ENCODE peak calls at places on chromosomes 11 and 22, in six cellular contexts. U, A, T, D, H and J are unnamed samples.
A peak's percentile ranks its signal among the peaks of the same experiment; 100 is the strongest.

GRCh38 chr11:120123946-120124345 is 14.0 kb downstream of the TRIM29 start:
- DNase-seq in U (no peak), A (no peak), T (no peak), D (no peak), H (no peak), J (no peak)

GRCh38 chr11:132119573-132119972 is 749.2 kb downstream of the NTM start:
- DNase-seq in U (no peak), A (no peak), T (no peak), D (no peak), H (no peak), J (no peak)

GRCh38 chr11:8386134-8386864 is 122.6 kb upstream of the LMO1 start:
- DNase-seq in U (no peak), A (no peak), T (no peak), D (no peak), H (no peak), J (no peak)

GRCh38 chr11:126352934-126353801 is 2.3 kb upstream of the ST3GAL4 start:
- DNase-seq in U (peak; percentile 75), A (no peak), T (peak; percentile 7), D (no peak), H (no peak), J (no peak)

GRCh38 chr11:69367211-69367964 is 73.4 kb downstream of the MYEOV start:
- DNase-seq in U (peak; percentile 28), A (peak; percentile 56), T (no peak), D (no peak), H (no peak), J (no peak)

GRCh38 chr11:94583213-94583884 is 16.2 kb downstream of the PIWIL4 start:
- DNase-seq in U (no peak), A (no peak), T (no peak), D (no peak), H (no peak), J (no peak)

GRCh38 chr11:64165482-64165841 is 451 bp downstream of the MACROD1 start:
- DNase-seq in U (no peak), A (no peak), T (no peak), D (no peak), H (peak; percentile 67), J (no peak)

GRCh38 chr22:38745676-38746460 is 9.9 kb downstream of the SUN2 start:
- DNase-seq in U (no peak), A (no peak), T (no peak), D (no peak), H (no peak), J (no peak)

GRCh38 chr11:120182357-120182756 is 28.5 kb upstream of the OAF start:
- DNase-seq in U (no peak), A (peak; percentile 28), T (no peak), D (no peak), H (no peak), J (no peak)

GRCh38 chr11:8832571-8833260 is 78.3 kb upstream of the AKIP1 start:
- DNase-seq in U (peak; percentile 83), A (peak; percentile 64), T (no peak), D (peak; percentile 24), H (no peak), J (no peak)

GRCh38 chr11:17718510-17718962 is 835 bp upstream of the MYOD1 start:
- DNase-seq in U (no peak), A (no peak), T (no peak), D (no peak), H (no peak), J (peak; percentile 32)
- H3K4me1 ChIP-seq in U (no peaks in the 10 kb centered on the region), A (peaks cover 28% of the 10 kb centered on the region), T (peaks cover 18% of the 10 kb centered on the region), D (no peaks in the 10 kb centered on the region), H (no peaks in the 10 kb centered on the region), J (peaks cover 38% of the 10 kb centered on the region)

GRCh38 chr11:41309111-41309522 is 150.3 kb downstream of the LRRC4C start:
- DNase-seq in U (no peak), A (no peak), T (no peak), D (no peak), H (no peak), J (no peak)
- TF ChIP-seq POLR2A in U (no peak), A (no peak), T (no peak), D (no peak), H (no peak), J (no peak)

DNA sequence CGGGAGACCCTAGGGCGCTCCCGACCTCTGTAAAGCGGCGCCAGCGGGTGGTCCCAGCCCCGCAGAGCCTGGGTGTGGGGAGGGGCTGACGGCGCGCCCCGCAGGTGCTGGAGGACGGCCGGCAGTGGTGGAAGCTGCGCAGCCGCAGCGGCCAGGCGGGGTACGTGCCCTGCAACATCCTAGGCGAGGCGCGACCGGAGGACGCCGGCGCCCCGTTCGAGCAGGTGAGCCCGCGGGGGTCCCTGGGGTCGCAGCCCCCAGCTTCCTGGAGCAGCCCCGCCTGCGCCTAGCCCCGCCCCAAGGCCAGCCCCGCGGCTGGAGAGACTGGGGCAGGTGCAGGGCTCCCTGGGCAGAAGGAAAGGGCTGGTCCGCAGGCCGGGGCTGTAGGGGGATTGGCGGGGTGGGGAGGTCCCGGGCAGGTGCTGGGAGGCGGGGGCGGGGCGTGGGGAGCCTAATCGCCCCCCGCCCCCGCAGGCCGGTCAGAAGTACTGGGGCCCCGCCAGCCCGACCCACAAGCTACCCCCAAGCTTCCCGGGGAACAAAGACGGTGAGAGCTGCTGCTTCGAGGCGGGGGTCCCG is 19.7 kb downstream of the EPS8L2 start:
- DNase-seq in U (no peak), A (no peak), T (no peak), D (no peak), H (peak; percentile 46), J (no peak)
- H3K4me1 ChIP-seq in U (peaks cover 6% of the 10 kb centered on the region), A (peaks cover 47% of the 10 kb centered on the region), T (peaks cover 28% of the 10 kb centered on the region), D (no peaks in the 10 kb centered on the region), H (peaks cover 21% of the 10 kb centered on the region), J (peaks cover 31% of the 10 kb centered on the region)

DNA sequence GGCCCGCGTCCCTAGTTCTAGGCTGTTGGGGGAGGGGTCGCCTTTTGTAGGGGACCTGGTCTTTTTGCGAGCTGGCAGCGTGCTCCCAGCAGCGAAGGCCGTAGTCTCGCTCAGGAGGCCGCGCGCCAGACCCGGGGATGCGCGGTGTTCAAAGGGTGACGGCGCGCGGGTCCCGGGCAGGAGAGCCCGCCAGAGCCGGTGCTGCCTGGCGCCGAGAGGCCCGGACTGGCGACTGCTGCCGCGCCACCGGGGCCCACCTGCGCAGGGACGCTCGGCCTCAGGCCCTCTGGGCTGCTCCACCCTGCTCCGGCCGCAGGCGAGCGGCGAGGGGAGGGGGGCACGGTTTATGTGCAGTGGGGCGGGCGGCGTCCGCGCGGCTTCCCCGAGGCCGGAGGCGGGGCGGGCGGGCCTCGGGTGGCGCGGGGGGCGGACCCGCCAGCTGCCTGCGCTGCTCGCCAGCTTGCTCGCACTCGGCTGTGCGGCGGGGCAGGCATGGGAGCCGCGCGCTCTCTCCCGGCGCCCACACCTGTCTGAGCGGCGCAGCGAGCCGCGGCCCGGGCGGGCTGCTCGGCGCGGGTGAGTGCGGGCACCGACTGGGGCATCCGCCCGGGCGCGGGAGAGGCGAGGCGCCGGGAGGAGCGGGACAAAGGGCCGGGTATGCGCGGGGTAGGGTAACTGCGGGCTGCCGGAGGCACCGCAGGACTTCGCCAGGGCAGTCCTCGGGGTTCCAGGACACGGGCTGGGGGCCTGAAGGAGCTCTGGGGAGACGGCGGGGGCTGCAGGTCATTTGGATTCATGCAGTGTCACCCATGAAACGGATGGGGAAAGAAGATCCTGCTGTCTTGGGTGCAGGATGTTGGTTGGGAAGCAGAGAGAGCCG is at the start of gene PRSS23:
- DNase-seq in U (peak; percentile 44), A (peak; percentile 88), T (peak; percentile 70), D (peak; percentile 73), H (peak; percentile 81), J (peak; percentile 63)
- TF ChIP-seq POLR2A in U (peak; percentile 69), A (no peak), T (peak; percentile 53), D (peak; percentile 89), H (no peak), J (peak; percentile 56)

GRCh38 chr22:19113429-19113828 is 8.8 kb downstream of the DGCR2 start:
- DNase-seq in U (no peak), A (no peak), T (no peak), D (no peak), H (no peak), J (no peak)
- H3K4me1 ChIP-seq in U (peaks cover 6% of the 10 kb centered on the region), A (peaks cover 51% of the 10 kb centered on the region), T (peaks cover 75% of the 10 kb centered on the region), D (no peaks in the 10 kb centered on the region), H (peaks cover 25% of the 10 kb centered on the region), J (peaks cover 80% of the 10 kb centered on the region)

GRCh38 chr11:59273008-59273841 is 60.5 kb upstream of the MPEG1 start:
- DNase-seq in U (no peak), A (no peak), T (no peak), D (no peak), H (no peak), J (no peak)
- TF ChIP-seq POLR2A in U (no peak), A (no peak), T (no peak), D (no peak), H (no peak), J (no peak)